ENCODE peak calls at places on chromosomes 16 and 17, in seven cellular contexts. One of them, this sample, is unnamed.

GRCh38 chr17:19520641-19521040 is 13.0 kb upstream of the SLC47A1 start:
- DNase-seq in PC-9: no peak
- DNase-seq in A549: no peak
- DNase-seq in tibial nerve: no peak
- DNase-seq in body of pancreas: no peak
- DNase-seq in transverse colon: no peak
- DNase-seq in GM23338: no peak
- DNase-seq in this sample: no peak

GRCh38 chr16:3490911-3491629 is 4.2 kb downstream of the C16orf90 start:
- DNase-seq in PC-9: no peak
- DNase-seq in A549: no peak
- DNase-seq in tibial nerve: no peak
- DNase-seq in body of pancreas: peak; percentile 27
- DNase-seq in transverse colon: no peak
- DNase-seq in GM23338: peak; percentile 53
- DNase-seq in this sample: no peak

GRCh38 chr17:4229627-4230026 is 34.2 kb downstream of the ANKFY1 start:
- DNase-seq in PC-9: no peak
- DNase-seq in A549: no peak
- DNase-seq in tibial nerve: peak; percentile 56
- DNase-seq in body of pancreas: peak; percentile 16
- DNase-seq in transverse colon: peak; percentile 33
- DNase-seq in GM23338: no peak
- DNase-seq in this sample: no peak

GRCh38 chr16:56551796-56552738 is 12.8 kb upstream of the MT4 start:
- DNase-seq in PC-9: no peak
- DNase-seq in A549: no peak
- DNase-seq in tibial nerve: no peak
- DNase-seq in body of pancreas: no peak
- DNase-seq in transverse colon: peak; percentile 22
- DNase-seq in GM23338: no peak
- DNase-seq in this sample: no peak

GRCh38 chr17:74108126-74108705 is 95.3 kb upstream of the RPL38 start:
- DNase-seq in PC-9: no peak
- DNase-seq in A549: no peak
- DNase-seq in tibial nerve: no peak
- DNase-seq in body of pancreas: no peak
- DNase-seq in transverse colon: no peak
- DNase-seq in GM23338: no peak
- DNase-seq in this sample: no peak

GRCh38 chr17:73710095-73710592 is 65.9 kb upstream of the SDK2 start:
- DNase-seq in PC-9: peak; percentile 19
- DNase-seq in A549: peak; percentile 70
- DNase-seq in tibial nerve: peak; percentile 85
- DNase-seq in body of pancreas: peak; percentile 66
- DNase-seq in transverse colon: peak; percentile 79
- DNase-seq in GM23338: peak; percentile 90
- DNase-seq in this sample: peak; percentile 80

GRCh38 chr17:10772425-10773380 is 31.2 kb downstream of the TMEM238L start:
- DNase-seq in PC-9: peak; percentile 15
- DNase-seq in A549: peak; percentile 64
- DNase-seq in tibial nerve: no peak
- DNase-seq in body of pancreas: peak; percentile 68
- DNase-seq in transverse colon: peak; percentile 87
- DNase-seq in GM23338: peak; percentile 93
- DNase-seq in this sample: peak; percentile 98

GRCh38 chr17:550776-551175 is 163.9 kb downstream of the VPS53 start:
- DNase-seq in PC-9: no peak
- DNase-seq in A549: no peak
- DNase-seq in tibial nerve: no peak
- DNase-seq in body of pancreas: no peak
- DNase-seq in transverse colon: no peak
- DNase-seq in GM23338: no peak
- DNase-seq in this sample: no peak

GRCh38 chr17:38693700-38694329 is 11.3 kb upstream of the MLLT6 start:
- DNase-seq in PC-9: no peak
- DNase-seq in A549: no peak
- DNase-seq in tibial nerve: peak; percentile 89
- DNase-seq in body of pancreas: peak; percentile 54
- DNase-seq in transverse colon: peak; percentile 76
- DNase-seq in GM23338: no peak
- DNase-seq in this sample: no peak

GRCh38 chr17:10699861-10700260 is 2.5 kb downstream of the ADPRM start:
- DNase-seq in PC-9: no peak
- DNase-seq in A549: no peak
- DNase-seq in tibial nerve: no peak
- DNase-seq in body of pancreas: no peak
- DNase-seq in transverse colon: no peak
- DNase-seq in GM23338: no peak
- DNase-seq in this sample: no peak

GRCh38 chr17:602436-602835 is 112.2 kb downstream of the VPS53 start:
- DNase-seq in PC-9: no peak
- DNase-seq in A549: no peak
- DNase-seq in tibial nerve: no peak
- DNase-seq in body of pancreas: no peak
- DNase-seq in transverse colon: no peak
- DNase-seq in GM23338: no peak
- DNase-seq in this sample: no peak

GRCh38 chr16:22898874-22899348 is 84.9 kb downstream of the HS3ST2 start:
- DNase-seq in PC-9: peak; percentile 39
- DNase-seq in A549: peak; percentile 73
- DNase-seq in tibial nerve: peak; percentile 74
- DNase-seq in body of pancreas: peak; percentile 65
- DNase-seq in transverse colon: peak; percentile 78
- DNase-seq in GM23338: peak; percentile 96
- DNase-seq in this sample: peak; percentile 89

GRCh38 chr17:50681260-50682200 is 26.2 kb downstream of the ANKRD40 start:
- DNase-seq in PC-9: peak; percentile 31
- DNase-seq in A549: peak; percentile 91
- DNase-seq in tibial nerve: peak; percentile 70
- DNase-seq in body of pancreas: no peak
- DNase-seq in transverse colon: no peak
- DNase-seq in GM23338: peak; percentile 71
- DNase-seq in this sample: peak; percentile 88

GRCh38 chr17:40903129-40903847 is 18.2 kb upstream of the KRT20 start:
- DNase-seq in PC-9: no peak
- DNase-seq in A549: peak; percentile 96
- DNase-seq in tibial nerve: no peak
- DNase-seq in body of pancreas: no peak
- DNase-seq in transverse colon: peak; percentile 69
- DNase-seq in GM23338: no peak
- DNase-seq in this sample: peak; percentile 28

GRCh38 chr16:67346328-67346727 is 19.7 kb downstream of the LRRC36 start:
- DNase-seq in PC-9: no peak
- DNase-seq in A549: peak; percentile 61
- DNase-seq in tibial nerve: no peak
- DNase-seq in body of pancreas: no peak
- DNase-seq in transverse colon: no peak
- DNase-seq in GM23338: no peak
- DNase-seq in this sample: no peak

GRCh38 chr17:18224428-18225120 is 861 bp upstream of the LLGL1 start:
- DNase-seq in PC-9: no peak
- DNase-seq in A549: no peak
- DNase-seq in tibial nerve: no peak
- DNase-seq in body of pancreas: no peak
- DNase-seq in transverse colon: no peak
- DNase-seq in GM23338: peak; percentile 96
- DNase-seq in this sample: peak; percentile 61

GRCh38 chr17:69269174-69269998 is 40.8 kb upstream of the ABCA10 start:
- DNase-seq in PC-9: no peak
- DNase-seq in A549: peak; percentile 31
- DNase-seq in tibial nerve: no peak
- DNase-seq in body of pancreas: no peak
- DNase-seq in transverse colon: no peak
- DNase-seq in GM23338: no peak
- DNase-seq in this sample: peak; percentile 54

GRCh38 chr17:30378797-30379302 is at the start of gene CPD:
- DNase-seq in PC-9: peak; percentile 96
- DNase-seq in A549: peak; percentile 95
- DNase-seq in tibial nerve: peak; percentile 98
- DNase-seq in body of pancreas: peak; percentile 98
- DNase-seq in transverse colon: peak; percentile 99
- DNase-seq in GM23338: peak; percentile 97
- DNase-seq in this sample: peak; percentile 97

GRCh38 chr17:30375661-30376060 is 3.1 kb upstream of the CPD start:
- DNase-seq in PC-9: no peak
- DNase-seq in A549: no peak
- DNase-seq in tibial nerve: no peak
- DNase-seq in body of pancreas: no peak
- DNase-seq in transverse colon: no peak
- DNase-seq in GM23338: no peak
- DNase-seq in this sample: no peak

GRCh38 chr17:30378191-30378796 is 433 bp upstream of the CPD start:
- DNase-seq in PC-9: no peak
- DNase-seq in A549: no peak
- DNase-seq in tibial nerve: no peak
- DNase-seq in body of pancreas: peak; percentile 32
- DNase-seq in transverse colon: peak; percentile 38
- DNase-seq in GM23338: peak; percentile 37
- DNase-seq in this sample: no peak

GRCh38 chr17:30377574-30377973 is 1.2 kb upstream of the CPD start:
- DNase-seq in PC-9: no peak
- DNase-seq in A549: no peak
- DNase-seq in tibial nerve: no peak
- DNase-seq in body of pancreas: no peak
- DNase-seq in transverse colon: no peak
- DNase-seq in GM23338: no peak
- DNase-seq in this sample: no peak

GRCh38 chr17:30376621-30377452 is 1.9 kb upstream of the CPD start:
- DNase-seq in PC-9: peak; percentile 51
- DNase-seq in A549: peak; percentile 64
- DNase-seq in tibial nerve: peak; percentile 15
- DNase-seq in body of pancreas: peak; percentile 18
- DNase-seq in transverse colon: no peak
- DNase-seq in GM23338: no peak
- DNase-seq in this sample: peak; percentile 96
- TF ChIP-seq CTCF in PC-9: no peak
- TF ChIP-seq CTCF in A549: no peak
- TF ChIP-seq CTCF in tibial nerve: no peak
- TF ChIP-seq CTCF in body of pancreas: no peak
- TF ChIP-seq CTCF in transverse colon: no peak
- TF ChIP-seq CTCF in GM23338: no peak
- TF ChIP-seq CTCF in this sample: no peak

DNA sequence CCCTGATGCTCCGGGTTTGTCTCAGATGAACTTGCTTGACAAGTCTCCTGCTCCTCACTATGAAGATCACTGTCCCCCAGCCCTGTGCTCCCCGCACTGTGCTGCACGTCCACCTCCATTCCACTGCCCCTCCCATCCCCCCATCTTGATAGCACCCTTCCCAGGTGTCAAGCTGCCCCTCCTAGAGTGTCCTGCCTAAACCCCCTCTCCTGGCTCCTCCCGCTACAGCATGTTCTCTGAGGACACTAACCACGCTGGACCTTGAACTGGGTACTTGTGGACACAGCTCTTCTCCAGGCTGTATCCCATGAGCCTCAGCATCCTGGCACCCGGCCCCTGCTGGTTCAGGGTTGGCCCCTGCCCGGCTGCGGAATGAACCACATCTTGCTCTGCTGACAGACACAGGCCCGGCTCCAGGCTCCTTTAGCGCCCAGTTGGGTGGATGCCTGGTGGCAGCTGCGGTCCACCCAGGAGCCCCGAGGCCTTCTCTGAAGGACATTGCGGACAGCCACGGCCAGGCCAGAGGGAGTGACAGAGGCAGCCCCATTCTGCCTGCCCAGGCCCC is 18.5 kb downstream of the DEXI start:
- DNase-seq in PC-9: no peak
- DNase-seq in A549: no peak
- DNase-seq in tibial nerve: no peak
- DNase-seq in body of pancreas: peak; percentile 56
- DNase-seq in transverse colon: peak; percentile 48
- DNase-seq in GM23338: no peak
- DNase-seq in this sample: no peak
- H3K27ac ChIP-seq in PC-9: no peak overlapping the region
- H3K27ac ChIP-seq in A549: no peak overlapping the region
- H3K27ac ChIP-seq in tibial nerve: peak overlapping the region; percentile 74
- H3K27ac ChIP-seq in body of pancreas: no peak overlapping the region
- H3K27ac ChIP-seq in transverse colon: no peak overlapping the region
- H3K27ac ChIP-seq in GM23338: no peak overlapping the region
- H3K27ac ChIP-seq in this sample: no peak overlapping the region

DNA sequence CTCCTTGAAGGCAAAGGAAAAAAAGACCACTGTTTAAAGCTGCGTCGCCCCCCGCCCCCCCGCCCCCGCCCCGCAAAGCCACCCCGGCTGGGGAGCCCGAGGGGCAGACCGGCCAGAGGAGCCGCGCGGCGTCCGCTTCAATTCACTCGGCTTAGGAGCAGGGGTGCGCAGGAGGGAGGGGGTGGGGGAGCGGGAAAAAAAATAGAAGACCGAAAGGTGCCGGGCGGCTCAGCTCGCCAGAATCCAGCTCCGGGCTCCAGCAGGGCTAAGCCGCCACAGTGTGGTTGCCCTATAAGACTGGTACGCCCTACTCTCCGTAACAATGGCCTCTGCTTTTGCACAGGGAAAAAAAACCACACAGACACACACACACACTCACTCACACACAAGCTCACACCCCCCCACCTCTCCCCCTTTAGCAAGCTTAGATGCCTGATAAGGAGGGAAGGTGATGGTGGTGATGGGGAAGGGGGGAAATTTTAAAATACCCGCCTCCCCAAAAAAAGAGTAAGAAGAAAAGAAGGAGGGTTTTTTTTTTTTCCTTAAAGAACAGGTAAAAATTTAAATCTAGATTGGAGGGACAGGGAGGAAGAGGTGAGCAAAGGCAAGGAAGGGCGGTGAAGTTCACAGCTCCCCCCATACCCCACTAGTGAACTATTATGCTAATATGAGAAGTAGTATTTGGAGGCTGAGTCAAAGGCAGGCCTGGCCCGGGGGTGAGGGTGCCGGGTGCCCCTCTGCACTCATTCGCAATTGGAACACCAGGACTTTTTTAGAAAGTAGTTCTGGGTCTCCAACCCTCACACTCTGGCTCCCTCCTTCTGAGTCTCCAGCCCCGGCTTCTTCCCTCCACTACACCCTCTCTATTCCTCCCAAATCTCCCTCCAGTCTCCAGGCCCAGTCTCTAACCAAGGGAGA is 11.0 kb upstream of the HOXB2 start:
- DNase-seq in PC-9: no peak
- DNase-seq in A549: peak; percentile 62
- DNase-seq in tibial nerve: no peak
- DNase-seq in body of pancreas: no peak
- DNase-seq in transverse colon: no peak
- DNase-seq in GM23338: no peak
- DNase-seq in this sample: peak; percentile 73
- H3K4me3 ChIP-seq in PC-9: no peak overlapping the region
- H3K4me3 ChIP-seq in A549: peak overlapping the region; percentile 60
- H3K4me3 ChIP-seq in tibial nerve: peak overlapping the region; percentile 35
- H3K4me3 ChIP-seq in body of pancreas: no peak overlapping the region
- H3K4me3 ChIP-seq in transverse colon: peak overlapping the region; percentile 28
- H3K4me3 ChIP-seq in GM23338: no peak overlapping the region
- H3K4me3 ChIP-seq in this sample: peak overlapping the region; percentile 47

DNA sequence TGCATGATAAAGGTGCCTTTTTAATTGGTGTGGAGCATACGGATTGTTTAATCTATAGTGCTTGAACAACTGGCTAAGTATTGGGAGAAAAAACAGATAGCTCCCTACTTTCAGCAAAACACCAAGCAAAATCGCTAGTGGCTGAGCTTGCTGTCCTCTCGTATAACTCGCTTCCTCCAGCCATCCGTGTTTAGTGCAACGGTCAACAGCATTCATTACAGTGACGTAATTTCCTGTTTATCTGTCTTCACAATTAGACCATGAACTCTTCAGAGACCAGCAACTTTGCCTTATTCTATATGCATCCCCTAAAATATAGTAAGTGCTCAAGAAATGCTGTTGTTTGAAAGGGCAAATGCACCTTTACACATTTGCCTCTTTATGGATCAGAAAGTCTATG is 511.9 kb downstream of the HAPSTR1 start:
- DNase-seq in PC-9: no peak
- DNase-seq in A549: no peak
- DNase-seq in tibial nerve: no peak
- DNase-seq in body of pancreas: no peak
- DNase-seq in transverse colon: no peak
- DNase-seq in GM23338: no peak
- DNase-seq in this sample: no peak
- TF ChIP-seq CTCF in PC-9: no peak
- TF ChIP-seq CTCF in A549: no peak
- TF ChIP-seq CTCF in tibial nerve: no peak
- TF ChIP-seq CTCF in body of pancreas: no peak
- TF ChIP-seq CTCF in transverse colon: no peak
- TF ChIP-seq CTCF in GM23338: no peak
- TF ChIP-seq CTCF in this sample: no peak

This sample was measured in A673.